ENCODE peak calls at places on chromosomes 11 and 22, in five cellular contexts. F is stimulated activated CD8-positive, alpha-beta memory T cell treated with anti-CD3 and anti-CD28 coated beads, Interleukin-2, amount 100 ng/mL, for 1 hour; O is NCI-H1930; U is A549; H is substantia nigra. Q is an unnamed sample.
A peak's percentile ranks its signal among the peaks of the same experiment; 100 is the strongest.

GRCh38 chr22:44710474-44711235 is 8.7 kb downstream of the PRR5 start:
- DNase-seq in F (no peak), O (no peak), U (no peak), H (no peak), Q (no peak)

GRCh38 chr11:68127791-68128681 is 6.8 kb upstream of the CHKA start:
- DNase-seq in F (no peak), O (no peak), U (no peak), H (peak; percentile 54), Q (no peak)

GRCh38 chr11:77147668-77148321 is 19.7 kb downstream of the MYO7A start:
- DNase-seq in F (no peak), O (no peak), U (no peak), H (no peak), Q (no peak)

GRCh38 chr11:66743271-66743968 is 14.4 kb upstream of the SPTBN2 start:
- DNase-seq in F (no peak), O (no peak), U (peak; percentile 78), H (no peak), Q (no peak)

GRCh38 chr11:111785076-111785475 is 18.9 kb upstream of the PPP2R1B start:
- DNase-seq in F (no peak), O (no peak), U (no peak), H (no peak), Q (no peak)

GRCh38 chr22:29992341-29993275 is 87.7 kb upstream of the HORMAD2 start:
- DNase-seq in F (no peak), O (no peak), U (no peak), H (no peak), Q (no peak)

GRCh38 chr11:82556210-82556609 is 177.5 kb downstream of the FAM181B start:
- DNase-seq in F (no peak), O (no peak), U (no peak), H (no peak), Q (no peak)

GRCh38 chr11:133898031-133898769 is 52.9 kb upstream of the SPATA19 start:
- DNase-seq in F (no peak), O (peak; percentile 6), U (no peak), H (no peak), Q (no peak)

GRCh38 chr11:78921517-78921916 is 346.9 kb upstream of the NARS2 start:
- DNase-seq in F (no peak), O (no peak), U (no peak), H (no peak), Q (no peak)

GRCh38 chr22:37222440-37222971 is 10.2 kb upstream of the SSTR3 start:
- DNase-seq in F (no peak), O (no peak), U (no peak), H (no peak), Q (no peak)

GRCh38 chr22:19657252-19658056 is 56.8 kb upstream of the SEPTIN5 start:
- DNase-seq in F (no peak), O (no peak), U (no peak), H (no peak), Q (no peak)

Q was measured in NCI-H460.